ENCODE peak calls at places on chromosomes 12 and 14, in five cellular contexts. D is thoracic aorta, O is heart right ventricle, H is kidney epithelial cell, E is AG04450. Z is an unnamed sample.

GRCh38 chr14:102442241-102443211 is 67.0 kb downstream of the ANKRD9 start:
- DNase-seq in D (no peak), O (no peak), H (no peak), E (no peak), Z (no peak)

GRCh38 chr12:81162725-81163124 is 84.8 kb downstream of the ACSS3 start:
- DNase-seq in D (no peak), O (no peak), H (no peak), E (no peak), Z (no peak)

GRCh38 chr14:75826599-75826998 is 155.2 kb downstream of the TGFB3 start:
- DNase-seq in D (no peak), O (no peak), H (no peak), E (no peak), Z (no peak)

GRCh38 chr12:84644936-84645335 is 267.7 kb downstream of the SLC6A15 start:
- DNase-seq in D (no peak), O (no peak), H (no peak), E (no peak), Z (no peak)

GRCh38 chr12:130511285-130511684 is 173.6 kb downstream of the PIWIL1 start:
- DNase-seq in D (no peak), O (no peak), H (no peak), E (no peak), Z (no peak)

GRCh38 chr14:102525213-102526143 is 15.9 kb upstream of the ANKRD9 start:
- DNase-seq in D (no peak), O (no peak), H (no peak), E (no peak), Z (no peak)

GRCh38 chr14:85085981-85086380 is 444.0 kb upstream of the FLRT2 start:
- DNase-seq in D (no peak), O (no peak), H (peak), E (no peak), Z (no peak)

GRCh38 chr14:35877276-35877675 is 51.1 kb downstream of the BRMS1L start:
- DNase-seq in D (no peak), O (no peak), H (no peak), E (no peak), Z (no peak)

GRCh38 chr12:52146822-52147366 is 44.9 kb downstream of the KRT80 start:
- DNase-seq in D (no peak), O (no peak), H (no peak), E (no peak), Z (no peak)

GRCh38 chr12:121926874-121927706 is 8.7 kb downstream of the CFAP251 start:
- DNase-seq in D (no peak), O (no peak), H (no peak), E (no peak), Z (no peak)

GRCh38 chr14:104865069-104865630 is at the start of gene CEP170B:
- DNase-seq in D (no peak), O (peak), H (no peak), E (no peak), Z (no peak)

GRCh38 chr14:72495668-72496067 is 398.2 kb downstream of the DPF3 start:
- DNase-seq in D (no peak), O (no peak), H (no peak), E (no peak), Z (no peak)

GRCh38 chr12:64696065-64696741 is 63.0 kb downstream of the GNS start:
- DNase-seq in D (no peak), O (no peak), H (no peak), E (no peak), Z (no peak)

GRCh38 chr14:81594012-81594411 is 60.4 kb upstream of the SEL1L start:
- DNase-seq in D (peak), O (peak), H (no peak), E (no peak), Z (no peak)

GRCh38 chr12:123150804-123151678 is at the start of gene PITPNM2:
- DNase-seq in D (no peak), O (peak), H (no peak), E (no peak), Z (no peak)

GRCh38 chr12:75478395-75478794 is 2.2 kb upstream of the GLIPR1 start:
- DNase-seq in D (no peak), O (no peak), H (no peak), E (no peak), Z (no peak)

GRCh38 chr14:23172096-23172495 is 11.4 kb downstream of the SLC7A8 start:
- DNase-seq in D (no peak), O (no peak), H (no peak), E (no peak), Z (no peak)

GRCh38 chr12:19095869-19096480 is 33.6 kb upstream of the PLEKHA5 start:
- DNase-seq in D (no peak), O (no peak), H (no peak), E (no peak), Z (no peak)

GRCh38 chr14:105021656-105022275 is 883 bp upstream of the CDCA4 start:
- DNase-seq in D (no peak), O (no peak), H (no peak), E (no peak), Z (no peak)

GRCh38 chr14:21202463-21203358 is 46.8 kb upstream of the OR5AU1 start:
- DNase-seq in D (no peak), O (no peak), H (no peak), E (no peak), Z (no peak)

GRCh38 chr14:89349196-89350008 is 67.6 kb downstream of the FOXN3 start:
- DNase-seq in D (no peak), O (no peak), H (no peak), E (no peak), Z (no peak)

GRCh38 chr12:54974281-54974680 is 10.3 kb downstream of the TESPA1 start:
- DNase-seq in D (no peak), O (no peak), H (no peak), E (no peak), Z (no peak)

GRCh38 chr14:90629471-90629870 is 186.8 kb downstream of the TTC7B start:
- DNase-seq in D (no peak), O (no peak), H (no peak), E (no peak), Z (no peak)

GRCh38 chr12:123076604-123077297 is 74.1 kb downstream of the PITPNM2 start:
- DNase-seq in D (no peak), O (no peak), H (no peak), E (no peak), Z (no peak)

GRCh38 chr12:64672925-64673409 is 62.7 kb downstream of the RASSF3 start:
- DNase-seq in D (no peak), O (peak), H (no peak), E (no peak), Z (no peak)

GRCh38 chr12:14514154-14514842 is 53.4 kb downstream of the PLBD1 start:
- DNase-seq in D (no peak), O (no peak), H (peak), E (no peak), Z (no peak)

GRCh38 chr12:48980953-48981756 is 3.0 kb downstream of the WNT1 start:
- DNase-seq in D (no peak), O (no peak), H (no peak), E (no peak), Z (no peak)
- H3K4me3 ChIP-seq in D (peak), O (peak), H (no peak), E (peak), Z (peak)

GRCh38 chr12:95545731-95546490 is 5.4 kb downstream of the USP44 start:
- DNase-seq in D (no peak), O (no peak), H (no peak), E (no peak), Z (no peak)

GRCh38 chr12:95546491-95546813 is 4.8 kb downstream of the USP44 start:
- DNase-seq in D (no peak), O (no peak), H (no peak), E (no peak), Z (no peak)

GRCh38 chr12:95548539-95549391 is 2.5 kb downstream of the USP44 start:
- DNase-seq in D (no peak), O (peak), H (no peak), E (no peak), Z (no peak)

GRCh38 chr12:95548056-95548538 is 3.2 kb downstream of the USP44 start:
- DNase-seq in D (no peak), O (peak), H (no peak), E (no peak), Z (no peak)

GRCh38 chr12:95547522-95548055 is 3.7 kb downstream of the USP44 start:
- DNase-seq in D (no peak), O (no peak), H (no peak), E (peak), Z (no peak)
- H3K4me3 ChIP-seq in D (peak), O (peak), H (peak), E (peak), Z (peak)

DNA sequence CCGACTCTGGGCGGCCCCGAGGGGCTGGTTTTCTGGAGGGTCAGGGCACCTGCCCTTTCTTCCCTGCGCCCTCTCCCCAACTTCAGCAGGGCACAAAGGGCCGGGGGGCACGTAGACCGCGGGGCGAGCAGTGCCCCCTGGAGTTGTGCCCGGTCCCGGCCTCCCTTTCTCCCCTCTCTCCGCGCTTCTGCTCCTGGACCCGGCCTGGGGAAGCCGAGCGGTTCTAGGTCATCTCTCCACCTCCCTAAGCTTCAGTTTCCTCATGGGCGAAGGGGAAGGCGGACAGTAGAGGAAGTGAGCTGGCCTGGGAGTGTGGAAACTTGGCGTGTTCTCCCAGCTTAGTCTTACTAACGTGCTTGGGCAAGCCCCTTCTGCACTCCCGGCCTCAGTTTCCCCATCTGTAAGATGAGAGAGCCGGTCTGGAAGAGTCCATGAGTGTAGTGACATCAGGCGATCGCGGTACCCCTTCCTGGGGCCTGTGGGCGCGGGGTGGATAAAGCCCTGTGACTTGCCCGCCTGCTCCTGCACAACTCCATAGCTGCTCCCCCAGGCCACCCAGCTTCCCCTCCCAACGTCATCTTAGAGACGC is 158.6 kb upstream of the PARP11 start:
- DNase-seq in D (no peak), O (peak), H (no peak), E (no peak), Z (no peak)
- H3K4me3 ChIP-seq in D (peak), O (peak), H (peak), E (no peak), Z (peak)

GRCh38 chr12:53212931-53213330 is 5.9 kb upstream of the ITGB7 start:
- DNase-seq in D (no peak), O (no peak), H (no peak), E (no peak), Z (no peak)
- H3K4me3 ChIP-seq in D (no peak), O (peak), H (no peak), E (no peak), Z (no peak)

DNA sequence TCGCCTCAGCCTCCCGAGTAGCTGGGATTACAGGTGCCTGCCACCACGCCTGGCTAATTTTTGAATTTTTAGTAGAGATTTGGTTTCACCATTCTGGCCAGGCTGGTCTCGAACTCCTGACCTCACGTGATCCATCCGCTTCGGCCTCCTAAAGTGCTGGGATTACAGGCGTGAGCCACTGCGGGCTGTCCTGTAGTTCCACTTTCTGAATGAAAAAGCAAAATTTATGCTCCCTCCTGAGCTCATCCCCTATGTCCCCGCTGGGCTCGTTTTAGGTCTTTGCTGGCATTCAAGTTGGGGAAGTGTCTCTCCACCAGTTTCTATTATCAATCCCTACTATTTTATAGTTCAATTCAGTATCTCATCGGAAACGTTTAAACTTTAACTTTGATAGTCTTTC is 11.7 kb upstream of the DNAL1 start:
- DNase-seq in D (no peak), O (no peak), H (no peak), E (no peak), Z (no peak)
- H3K4me3 ChIP-seq in D (peak), O (peak), H (no peak), E (no peak), Z (no peak)

DNA sequence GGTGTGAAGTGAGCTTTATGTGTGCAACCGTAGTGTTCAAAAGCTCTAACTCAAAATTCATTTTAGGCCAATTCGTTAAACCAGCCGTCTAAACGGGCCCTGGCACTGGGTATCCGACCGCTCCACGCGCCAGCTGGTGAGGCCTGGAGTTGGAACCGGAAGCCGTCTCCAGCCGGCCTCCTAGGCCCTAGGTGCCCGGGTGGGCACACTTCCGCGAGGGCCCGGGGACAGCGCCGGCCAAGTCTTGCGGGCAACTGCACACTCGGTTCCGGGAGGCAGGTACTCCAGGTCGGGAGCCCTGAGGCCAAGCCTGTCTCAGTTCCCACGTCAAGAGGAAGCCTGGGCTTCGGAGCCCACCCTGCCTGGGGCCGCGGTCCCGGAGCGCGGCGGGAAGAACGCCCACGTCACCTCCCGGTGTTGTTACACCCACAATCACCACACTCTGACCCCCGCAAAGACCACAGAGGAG is 16.2 kb downstream of the OTX2 start:
- DNase-seq in D (no peak), O (no peak), H (no peak), E (no peak), Z (no peak)
- H3K4me3 ChIP-seq in D (no peak), O (no peak), H (no peak), E (no peak), Z (no peak)

DNA sequence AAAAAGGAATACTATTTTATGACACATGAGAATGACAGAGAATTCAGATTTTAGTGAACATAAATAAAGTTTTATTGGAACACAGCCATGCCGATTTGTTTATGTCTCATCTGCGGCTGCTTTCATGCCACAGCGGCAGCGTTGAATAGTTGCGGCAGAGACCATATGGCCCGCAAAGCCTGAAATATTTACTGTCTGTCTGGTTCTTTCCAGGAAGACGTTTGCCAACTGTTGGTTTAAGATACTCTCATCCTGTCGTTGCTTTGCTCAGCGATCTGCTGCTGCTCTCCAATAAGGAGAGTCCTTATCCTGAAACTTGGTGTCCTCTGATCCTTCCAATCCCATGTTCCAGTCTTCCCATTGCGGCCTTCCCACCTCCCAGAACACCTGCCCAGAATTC is 89.9 kb downstream of the SLC24A4 start:
- DNase-seq in D (no peak), O (no peak), H (no peak), E (no peak), Z (no peak)
- H3K4me3 ChIP-seq in D (no peak), O (no peak), H (no peak), E (no peak), Z (no peak)

DNA sequence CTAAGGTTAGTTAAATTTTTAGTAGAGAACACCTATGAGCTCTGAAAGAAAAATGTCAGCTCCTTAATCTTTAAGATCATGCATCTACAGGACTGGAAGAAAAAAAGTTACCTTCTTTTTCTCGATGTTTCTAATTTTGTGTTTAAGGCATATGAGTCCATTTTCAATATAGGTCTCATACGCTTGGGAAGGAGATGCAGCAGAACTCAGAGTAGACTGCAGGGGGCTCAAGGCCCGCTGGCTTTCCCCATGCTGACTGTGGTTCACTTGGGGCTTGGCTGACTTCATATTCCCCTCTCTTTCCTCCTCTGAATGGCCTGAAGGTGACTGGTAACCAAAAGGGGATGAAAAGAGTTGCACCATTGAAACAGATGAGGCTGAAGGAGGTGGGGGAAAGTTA is 1.5 kb downstream of the CAPRIN2 start:
- DNase-seq in D (no peak), O (no peak), H (no peak), E (no peak), Z (no peak)
- H3K4me3 ChIP-seq in D (peak), O (no peak), H (peak), E (peak), Z (peak)

DNA sequence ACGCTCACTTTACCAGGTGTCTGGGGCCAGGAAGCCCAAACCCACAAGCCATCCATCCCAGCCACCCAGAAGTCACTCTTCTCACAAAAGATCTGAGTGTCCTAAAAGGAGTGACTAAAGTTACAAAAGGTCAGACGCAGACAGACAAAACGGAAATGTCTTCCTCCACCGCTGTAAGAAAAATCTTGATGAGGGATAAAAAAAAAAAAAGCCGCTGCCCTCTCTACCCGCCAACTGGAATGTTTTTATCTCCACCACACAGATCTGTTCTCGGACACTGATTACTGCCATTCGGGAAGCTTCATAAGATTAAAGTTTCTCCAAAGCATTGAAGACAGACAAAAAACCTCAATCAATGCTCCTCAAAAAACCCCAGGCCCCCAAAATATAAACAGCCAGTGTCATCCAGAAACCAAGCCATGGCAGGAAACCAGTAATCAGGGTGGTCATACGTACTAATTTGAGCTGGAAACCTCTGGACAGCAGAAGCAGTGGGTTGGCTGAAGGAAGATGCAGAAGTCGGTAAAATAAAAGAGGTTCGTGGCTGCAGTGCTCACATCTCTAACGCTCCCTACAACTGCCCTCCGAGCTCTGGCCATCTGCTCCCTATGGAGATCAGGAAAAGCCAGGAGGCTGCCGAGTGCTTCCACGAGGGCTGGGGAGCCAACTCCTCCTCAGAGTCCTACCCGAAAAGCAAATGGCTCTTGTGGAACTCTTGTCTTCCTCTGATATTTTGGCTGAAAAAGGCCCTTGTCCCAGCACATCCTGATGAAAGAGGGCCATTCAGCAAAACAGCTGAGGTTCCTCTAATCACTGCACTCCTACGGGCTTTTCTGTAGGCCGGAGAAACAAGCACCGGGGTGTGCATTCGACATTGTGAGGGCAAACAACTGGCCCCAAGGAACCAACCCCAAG is 30.3 kb downstream of the SSH1 start:
- DNase-seq in D (no peak), O (no peak), H (no peak), E (no peak), Z (no peak)
- H3K4me3 ChIP-seq in D (peak), O (peak), H (no peak), E (peak), Z (no peak)

DNA sequence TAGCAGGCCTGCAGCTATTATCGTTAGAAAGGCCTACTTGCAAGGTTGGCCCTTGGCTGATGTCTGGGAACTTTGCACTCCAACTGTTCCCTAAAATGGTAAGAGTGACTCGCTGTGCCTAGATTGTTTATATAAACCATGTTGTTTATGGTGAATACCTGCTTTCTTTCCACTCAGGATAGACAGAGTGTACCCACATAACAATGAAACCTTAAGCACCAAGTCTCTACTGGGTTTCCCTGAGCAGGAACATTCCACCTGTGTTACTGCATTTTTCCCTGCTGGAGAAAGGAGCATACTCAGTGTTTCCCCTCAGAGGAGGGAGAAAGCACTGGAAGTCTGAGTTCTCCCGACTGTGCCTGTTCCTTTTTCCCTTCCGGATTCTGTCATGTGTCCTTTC is 32.8 kb downstream of the ERP29 start:
- DNase-seq in D (no peak), O (no peak), H (no peak), E (no peak), Z (no peak)
- H3K4me3 ChIP-seq in D (no peak), O (no peak), H (no peak), E (no peak), Z (no peak)

Z was measured in AG04449.